ENCODE peak calls at places on chromosomes 11 and 22, in four cellular contexts. One of them, this sample, is unnamed.

GRCh38 chr11:61912530-61912898 is 4.9 kb downstream of the RAB3IL1 start:
- DNase-seq in lower leg skin: no peak
- DNase-seq in endodermal cell: peak
- DNase-seq in EH: no peak
- DNase-seq in this sample: no peak

GRCh38 chr11:64369440-64370135 is 10.6 kb downstream of the RPS6KA4 start:
- DNase-seq in lower leg skin: no peak
- DNase-seq in EH: no peak
- DNase-seq in endodermal cell: no peak
- DNase-seq in this sample: no peak

GRCh38 chr11:57424802-57425564 is 1.9 kb downstream of the SLC43A3 start:
- DNase-seq in EH: peak
- DNase-seq in lower leg skin: peak
- DNase-seq in endodermal cell: peak
- DNase-seq in this sample: peak

GRCh38 chr11:111749646-111750045 is 16.5 kb downstream of the PPP2R1B start:
- DNase-seq in lower leg skin: no peak
- DNase-seq in EH: no peak
- DNase-seq in endodermal cell: no peak
- DNase-seq in this sample: no peak

GRCh38 chr22:46250783-46251125 is 661 bp upstream of the CDPF1 start:
- DNase-seq in lower leg skin: no peak
- DNase-seq in endodermal cell: no peak
- DNase-seq in EH: no peak
- DNase-seq in this sample: no peak

GRCh38 chr11:102005306-102005705 is 41.9 kb upstream of the CFAP300 start:
- DNase-seq in lower leg skin: no peak
- DNase-seq in EH: no peak
- DNase-seq in endodermal cell: no peak
- DNase-seq in this sample: no peak

GRCh38 chr11:86718999-86719398 is 46.6 kb upstream of the ME3 start:
- DNase-seq in lower leg skin: no peak
- DNase-seq in EH: no peak
- DNase-seq in endodermal cell: no peak
- DNase-seq in this sample: no peak

GRCh38 chr22:18045794-18046193 is 21.4 kb upstream of the MICAL3 start:
- DNase-seq in EH: no peak
- DNase-seq in endodermal cell: no peak
- DNase-seq in lower leg skin: no peak
- DNase-seq in this sample: no peak

GRCh38 chr22:45491841-45492240 is 10.8 kb upstream of the FBLN1 start:
- DNase-seq in EH: peak
- DNase-seq in endodermal cell: no peak
- DNase-seq in lower leg skin: no peak
- DNase-seq in this sample: no peak

GRCh38 chr22:30636226-30637077 is 871 bp downstream of the SLC35E4 start:
- DNase-seq in EH: peak
- DNase-seq in lower leg skin: peak
- DNase-seq in endodermal cell: peak
- DNase-seq in this sample: no peak

GRCh38 chr11:112437096-112437495 is 176.4 kb upstream of the PLET1 start:
- DNase-seq in endodermal cell: no peak
- DNase-seq in lower leg skin: no peak
- DNase-seq in EH: no peak
- DNase-seq in this sample: no peak

GRCh38 chr11:130721736-130722135 is 194.5 kb downstream of the SNX19 start:
- DNase-seq in endodermal cell: peak
- DNase-seq in lower leg skin: no peak
- DNase-seq in EH: peak
- DNase-seq in this sample: no peak

GRCh38 chr11:44301856-44302231 is 8.1 kb downstream of the ALX4 start:
- DNase-seq in endodermal cell: no peak
- DNase-seq in lower leg skin: no peak
- DNase-seq in EH: peak
- DNase-seq in this sample: no peak

GRCh38 chr11:80084614-80085013 is 643.8 kb upstream of the TENM4 start:
- DNase-seq in lower leg skin: no peak
- DNase-seq in EH: no peak
- DNase-seq in endodermal cell: no peak
- DNase-seq in this sample: no peak

GRCh38 chr11:12800032-12800671 is 125.9 kb downstream of the TEAD1 start:
- DNase-seq in lower leg skin: no peak
- DNase-seq in endodermal cell: peak
- DNase-seq in EH: peak
- DNase-seq in this sample: no peak

GRCh38 chr11:18836415-18836814 is 44.8 kb upstream of the PTPN5 start:
- DNase-seq in lower leg skin: no peak
- DNase-seq in EH: peak
- DNase-seq in endodermal cell: peak
- DNase-seq in this sample: no peak

GRCh38 chr11:3927129-3927796 is 71.8 kb downstream of the STIM1 start:
- DNase-seq in endodermal cell: no peak
- DNase-seq in EH: no peak
- DNase-seq in lower leg skin: no peak
- DNase-seq in this sample: no peak

GRCh38 chr22:39174498-39175120 is 22.1 kb upstream of the CBX7 start:
- DNase-seq in EH: peak
- DNase-seq in endodermal cell: peak
- DNase-seq in lower leg skin: peak
- DNase-seq in this sample: peak

GRCh38 chr22:26172389-26172990 is 3.2 kb downstream of the SEZ6L start:
- DNase-seq in EH: peak
- DNase-seq in lower leg skin: no peak
- DNase-seq in endodermal cell: peak
- DNase-seq in this sample: no peak

GRCh38 chr11:16607675-16608644 is 130.5 kb upstream of the C11orf58 start:
- DNase-seq in endodermal cell: peak
- DNase-seq in EH: peak
- DNase-seq in lower leg skin: peak
- DNase-seq in this sample: peak